ENCODE peak calls at places on chromosomes 12 and 14, in six cellular contexts. One of them, this sample, is unnamed. For H3K4me1, the result is how much of the 10 kb centered on the place peaks cover.

GRCh38 chr12:69569236-69569635 is 16.0 kb upstream of the CCT2 start:
- DNase-seq in HepG2: no peak
- DNase-seq in BE2C: no peak
- DNase-seq in heart right ventricle: no peak
- DNase-seq in SK-N-SH: no peak
- DNase-seq in pancreas: no peak
- DNase-seq in this sample: no peak

GRCh38 chr14:100604709-100605108 is 17.5 kb upstream of the BEGAIN start:
- DNase-seq in HepG2: no peak
- DNase-seq in pancreas: no peak
- DNase-seq in SK-N-SH: no peak
- DNase-seq in BE2C: no peak
- DNase-seq in heart right ventricle: no peak
- DNase-seq in this sample: no peak

GRCh38 chr14:49923881-49924280 is 31.0 kb downstream of the ARF6 start:
- DNase-seq in HepG2: no peak
- DNase-seq in SK-N-SH: no peak
- DNase-seq in pancreas: no peak
- DNase-seq in BE2C: no peak
- DNase-seq in heart right ventricle: no peak
- DNase-seq in this sample: no peak

GRCh38 chr12:88037770-88038169 is 8.6 kb upstream of the C12orf50 start:
- DNase-seq in BE2C: no peak
- DNase-seq in heart right ventricle: no peak
- DNase-seq in SK-N-SH: no peak
- DNase-seq in HepG2: no peak
- DNase-seq in pancreas: no peak
- DNase-seq in this sample: no peak

GRCh38 chr12:132804426-132804861 is 24.2 kb downstream of the GOLGA3 start:
- DNase-seq in BE2C: no peak
- DNase-seq in heart right ventricle: no peak
- DNase-seq in SK-N-SH: no peak
- DNase-seq in pancreas: no peak
- DNase-seq in HepG2: no peak
- DNase-seq in this sample: peak

GRCh38 chr12:113154351-113154973 is 4.9 kb downstream of the CFAP73 start:
- DNase-seq in heart right ventricle: no peak
- DNase-seq in BE2C: peak
- DNase-seq in SK-N-SH: peak
- DNase-seq in pancreas: no peak
- DNase-seq in HepG2: no peak
- DNase-seq in this sample: peak

GRCh38 chr12:20443792-20444191 is 75.5 kb downstream of the PDE3A start:
- DNase-seq in heart right ventricle: no peak
- DNase-seq in SK-N-SH: no peak
- DNase-seq in pancreas: no peak
- DNase-seq in HepG2: no peak
- DNase-seq in BE2C: no peak
- DNase-seq in this sample: no peak

GRCh38 chr14:86057018-86057667 is 527.2 kb downstream of the FLRT2 start:
- DNase-seq in SK-N-SH: peak
- DNase-seq in heart right ventricle: no peak
- DNase-seq in pancreas: no peak
- DNase-seq in HepG2: peak
- DNase-seq in BE2C: peak
- DNase-seq in this sample: no peak

GRCh38 chr12:30953257-30953656 is 26.7 kb downstream of the TSPAN11 start:
- DNase-seq in HepG2: no peak
- DNase-seq in heart right ventricle: no peak
- DNase-seq in SK-N-SH: no peak
- DNase-seq in pancreas: no peak
- DNase-seq in BE2C: no peak
- DNase-seq in this sample: peak

GRCh38 chr12:49777800-49778748 is 36.7 kb downstream of the TMBIM6 start:
- DNase-seq in SK-N-SH: no peak
- DNase-seq in pancreas: peak
- DNase-seq in BE2C: peak
- DNase-seq in heart right ventricle: no peak
- DNase-seq in HepG2: peak
- DNase-seq in this sample: no peak

GRCh38 chr12:58665375-58665774 is 254.9 kb downstream of the LRIG3 start:
- DNase-seq in SK-N-SH: no peak
- DNase-seq in HepG2: no peak
- DNase-seq in heart right ventricle: no peak
- DNase-seq in pancreas: no peak
- DNase-seq in BE2C: no peak
- DNase-seq in this sample: no peak

GRCh38 chr12:3744216-3744883 is 8.6 kb downstream of the CRACR2A start:
- DNase-seq in BE2C: no peak
- DNase-seq in heart right ventricle: no peak
- DNase-seq in SK-N-SH: no peak
- DNase-seq in HepG2: no peak
- DNase-seq in pancreas: no peak
- DNase-seq in this sample: no peak

GRCh38 chr12:30420561-30420960 is 275.1 kb downstream of the IPO8 start:
- DNase-seq in pancreas: no peak
- DNase-seq in SK-N-SH: no peak
- DNase-seq in heart right ventricle: no peak
- DNase-seq in BE2C: no peak
- DNase-seq in HepG2: no peak
- DNase-seq in this sample: no peak

GRCh38 chr12:3085341-3086125 is 8.4 kb downstream of the TSPAN9 start:
- DNase-seq in pancreas: no peak
- DNase-seq in BE2C: no peak
- DNase-seq in HepG2: peak
- DNase-seq in SK-N-SH: no peak
- DNase-seq in heart right ventricle: no peak
- DNase-seq in this sample: no peak

GRCh38 chr14:74539503-74539902 is 45.9 kb downstream of the ISCA2 start:
- DNase-seq in BE2C: no peak
- DNase-seq in SK-N-SH: no peak
- DNase-seq in HepG2: no peak
- DNase-seq in heart right ventricle: no peak
- DNase-seq in pancreas: no peak
- DNase-seq in this sample: no peak

GRCh38 chr14:51774209-51774608 is 86.2 kb upstream of the GNG2 start:
- DNase-seq in pancreas: no peak
- DNase-seq in HepG2: no peak
- DNase-seq in BE2C: no peak
- DNase-seq in heart right ventricle: no peak
- DNase-seq in SK-N-SH: no peak
- DNase-seq in this sample: no peak

GRCh38 chr14:100422556-100423420 is 99.6 kb downstream of the SLC25A47 start:
- DNase-seq in BE2C: no peak
- DNase-seq in pancreas: no peak
- DNase-seq in SK-N-SH: no peak
- DNase-seq in HepG2: no peak
- DNase-seq in heart right ventricle: no peak
- DNase-seq in this sample: no peak

GRCh38 chr12:57342207-57342691 is 88.6 kb downstream of the R3HDM2 start:
- DNase-seq in heart right ventricle: peak
- DNase-seq in SK-N-SH: peak
- DNase-seq in HepG2: no peak
- DNase-seq in pancreas: no peak
- DNase-seq in BE2C: peak
- DNase-seq in this sample: peak

GRCh38 chr12:128228581-128228980 is 38.4 kb upstream of the TMEM132C start:
- DNase-seq in SK-N-SH: no peak
- DNase-seq in heart right ventricle: no peak
- DNase-seq in BE2C: no peak
- DNase-seq in HepG2: no peak
- DNase-seq in pancreas: no peak
- DNase-seq in this sample: no peak

GRCh38 chr12:131608740-131609665 is 101.9 kb upstream of the SFSWAP start:
- DNase-seq in HepG2: peak
- DNase-seq in SK-N-SH: peak
- DNase-seq in pancreas: peak
- DNase-seq in heart right ventricle: peak
- DNase-seq in BE2C: peak
- DNase-seq in this sample: no peak

GRCh38 chr12:6627598-6627997 is 8.2 kb downstream of the LPAR5 start:
- DNase-seq in heart right ventricle: no peak
- DNase-seq in pancreas: no peak
- DNase-seq in BE2C: no peak
- DNase-seq in HepG2: no peak
- DNase-seq in SK-N-SH: no peak
- DNase-seq in this sample: no peak

GRCh38 chr12:7162691-7163114 is 26.8 kb upstream of the PEX5 start:
- DNase-seq in HepG2: peak
- DNase-seq in SK-N-SH: no peak
- DNase-seq in BE2C: no peak
- DNase-seq in heart right ventricle: no peak
- DNase-seq in pancreas: peak
- DNase-seq in this sample: no peak

GRCh38 chr12:49188205-49188915 is 520 bp downstream of the TUBA1A start:
- DNase-seq in BE2C: peak
- DNase-seq in SK-N-SH: peak
- DNase-seq in heart right ventricle: peak
- DNase-seq in pancreas: peak
- DNase-seq in HepG2: peak
- DNase-seq in this sample: peak

GRCh38 chr12:111596985-111597730 is 2.0 kb downstream of the ATXN2 start:
- DNase-seq in pancreas: peak
- DNase-seq in HepG2: peak
- DNase-seq in BE2C: peak
- DNase-seq in heart right ventricle: peak
- DNase-seq in SK-N-SH: peak
- DNase-seq in this sample: peak

GRCh38 chr14:76768671-76769500 is 7.6 kb downstream of the VASH1 start:
- DNase-seq in pancreas: no peak
- DNase-seq in SK-N-SH: no peak
- DNase-seq in BE2C: no peak
- DNase-seq in HepG2: no peak
- DNase-seq in heart right ventricle: no peak
- DNase-seq in this sample: no peak

GRCh38 chr14:60645191-60645590 is 4.1 kb downstream of the SIX1 start:
- DNase-seq in pancreas: no peak
- DNase-seq in heart right ventricle: no peak
- DNase-seq in SK-N-SH: no peak
- DNase-seq in BE2C: no peak
- DNase-seq in HepG2: no peak
- DNase-seq in this sample: no peak
- H3K4me1 ChIP-seq in pancreas: under half
- H3K4me1 ChIP-seq in heart right ventricle: half or more
- H3K4me1 ChIP-seq in SK-N-SH: under half
- H3K4me1 ChIP-seq in BE2C: under half
- H3K4me1 ChIP-seq in HepG2: under half
- H3K4me1 ChIP-seq in this sample: under half

DNA sequence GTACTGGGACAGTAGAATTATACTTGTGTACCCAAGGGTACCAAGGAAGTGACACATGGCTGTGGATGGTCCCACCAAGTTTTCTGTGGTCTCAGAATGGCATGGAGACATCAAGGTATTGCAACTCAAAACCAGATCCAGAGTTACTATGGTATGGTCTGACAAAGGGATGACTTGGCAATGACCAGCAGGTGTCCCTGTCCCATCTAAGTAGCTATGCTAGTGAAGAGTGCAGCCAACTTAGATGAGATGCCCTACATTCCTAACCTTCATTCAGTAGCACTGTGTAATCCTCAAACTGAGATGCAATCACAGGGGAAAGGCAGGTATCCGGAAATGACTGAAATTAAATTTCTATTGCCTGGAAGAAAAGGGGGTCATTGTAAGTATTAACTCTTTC is 188.7 kb upstream of the TMEM260 start:
- DNase-seq in pancreas: no peak
- DNase-seq in heart right ventricle: no peak
- DNase-seq in SK-N-SH: no peak
- DNase-seq in HepG2: no peak
- DNase-seq in BE2C: no peak
- DNase-seq in this sample: no peak
- TF ChIP-seq CTCF in pancreas: no peak
- TF ChIP-seq CTCF in heart right ventricle: no peak
- TF ChIP-seq CTCF in SK-N-SH: no peak
- TF ChIP-seq CTCF in HepG2: no peak
- TF ChIP-seq CTCF in BE2C: peak
- TF ChIP-seq CTCF in this sample: no peak

GRCh38 chr12:51534675-51535074 is 56.4 kb upstream of the SCN8A start:
- DNase-seq in pancreas: no peak
- DNase-seq in heart right ventricle: no peak
- DNase-seq in SK-N-SH: no peak
- DNase-seq in BE2C: no peak
- DNase-seq in HepG2: no peak
- DNase-seq in this sample: no peak

GRCh38 chr12:51538599-51538998 is 52.4 kb upstream of the SCN8A start:
- DNase-seq in SK-N-SH: no peak
- DNase-seq in BE2C: no peak
- DNase-seq in HepG2: no peak
- DNase-seq in pancreas: no peak
- DNase-seq in heart right ventricle: no peak
- DNase-seq in this sample: no peak

GRCh38 chr12:51536159-51536558 is 54.9 kb upstream of the SCN8A start:
- DNase-seq in BE2C: no peak
- DNase-seq in SK-N-SH: no peak
- DNase-seq in heart right ventricle: no peak
- DNase-seq in HepG2: no peak
- DNase-seq in pancreas: no peak
- DNase-seq in this sample: no peak

GRCh38 chr12:51540996-51541395 is 50.0 kb upstream of the SCN8A start:
- DNase-seq in HepG2: no peak
- DNase-seq in BE2C: no peak
- DNase-seq in heart right ventricle: no peak
- DNase-seq in SK-N-SH: no peak
- DNase-seq in pancreas: no peak
- DNase-seq in this sample: no peak

GRCh38 chr12:51538149-51538548 is 52.9 kb upstream of the SCN8A start:
- DNase-seq in SK-N-SH: no peak
- DNase-seq in HepG2: no peak
- DNase-seq in heart right ventricle: no peak
- DNase-seq in BE2C: no peak
- DNase-seq in pancreas: no peak
- DNase-seq in this sample: no peak
- H3K4me1 ChIP-seq in SK-N-SH: under half
- H3K4me1 ChIP-seq in HepG2: under half
- H3K4me1 ChIP-seq in heart right ventricle: under half
- H3K4me1 ChIP-seq in BE2C: under half
- H3K4me1 ChIP-seq in pancreas: under half
- H3K4me1 ChIP-seq in this sample: under half

GRCh38 chr14:103887557-103888115 is 40.3 kb upstream of the PPP1R13B start:
- DNase-seq in BE2C: no peak
- DNase-seq in pancreas: no peak
- DNase-seq in SK-N-SH: no peak
- DNase-seq in HepG2: no peak
- DNase-seq in heart right ventricle: no peak
- DNase-seq in this sample: no peak

GRCh38 chr14:103885509-103885932 is 38.1 kb upstream of the PPP1R13B start:
- DNase-seq in BE2C: no peak
- DNase-seq in SK-N-SH: no peak
- DNase-seq in pancreas: no peak
- DNase-seq in HepG2: no peak
- DNase-seq in heart right ventricle: no peak
- DNase-seq in this sample: no peak

GRCh38 chr14:103884854-103885253 is 37.5 kb upstream of the PPP1R13B start:
- DNase-seq in HepG2: no peak
- DNase-seq in BE2C: no peak
- DNase-seq in SK-N-SH: no peak
- DNase-seq in pancreas: no peak
- DNase-seq in heart right ventricle: no peak
- DNase-seq in this sample: no peak

GRCh38 chr14:103887170-103887501 is 39.8 kb upstream of the PPP1R13B start:
- DNase-seq in BE2C: no peak
- DNase-seq in heart right ventricle: no peak
- DNase-seq in pancreas: no peak
- DNase-seq in HepG2: no peak
- DNase-seq in SK-N-SH: no peak
- DNase-seq in this sample: no peak

GRCh38 chr14:103886304-103887169 is 39.2 kb upstream of the PPP1R13B start:
- DNase-seq in pancreas: no peak
- DNase-seq in HepG2: peak
- DNase-seq in BE2C: no peak
- DNase-seq in heart right ventricle: no peak
- DNase-seq in SK-N-SH: no peak
- DNase-seq in this sample: no peak
- TF ChIP-seq CTCF in pancreas: no peak
- TF ChIP-seq CTCF in HepG2: peak
- TF ChIP-seq CTCF in BE2C: peak
- TF ChIP-seq CTCF in heart right ventricle: no peak
- TF ChIP-seq CTCF in SK-N-SH: no peak
- TF ChIP-seq CTCF in this sample: no peak

This sample was measured in foreskin keratinocyte.